ENCODE peak calls at places on chromosomes 16 and 17, in six cellular contexts. One of them, this sample, is unnamed.

GRCh38 chr16:84610385-84610784 is 7.5 kb downstream of the COTL1 start:
- DNase-seq in small intestine: no peak
- DNase-seq in CD8-positive, alpha-beta T cell: no peak
- DNase-seq in stomach: no peak
- DNase-seq in osteoblast: no peak
- DNase-seq in cardiac muscle cell: no peak
- DNase-seq in this sample: no peak

GRCh38 chr17:17849147-17849820 is 12.5 kb upstream of the SREBF1 start:
- DNase-seq in small intestine: peak; percentile 63
- DNase-seq in stomach: peak; percentile 62
- DNase-seq in osteoblast: peak; percentile 92
- DNase-seq in cardiac muscle cell: no peak
- DNase-seq in CD8-positive, alpha-beta T cell: peak; percentile 85
- DNase-seq in this sample: no peak

GRCh38 chr16:29170393-29171239 is 185.8 kb downstream of the LAT start:
- DNase-seq in small intestine: no peak
- DNase-seq in stomach: no peak
- DNase-seq in osteoblast: no peak
- DNase-seq in cardiac muscle cell: no peak
- DNase-seq in CD8-positive, alpha-beta T cell: no peak
- DNase-seq in this sample: no peak

GRCh38 chr17:17001874-17002520 is 30.1 kb upstream of the TNFRSF13B start:
- DNase-seq in CD8-positive, alpha-beta T cell: peak; percentile 77
- DNase-seq in stomach: peak; percentile 90
- DNase-seq in cardiac muscle cell: peak; percentile 85
- DNase-seq in osteoblast: peak; percentile 97
- DNase-seq in small intestine: peak; percentile 73
- DNase-seq in this sample: peak; percentile 27

GRCh38 chr17:73308017-73308823 is 3.6 kb downstream of the CDC42EP4 start:
- DNase-seq in cardiac muscle cell: peak; percentile 27
- DNase-seq in CD8-positive, alpha-beta T cell: no peak
- DNase-seq in osteoblast: peak; percentile 73
- DNase-seq in small intestine: peak; percentile 98
- DNase-seq in stomach: peak; percentile 94
- DNase-seq in this sample: no peak

GRCh38 chr17:74199306-74200092 is 4.0 kb upstream of the RPL38 start:
- DNase-seq in CD8-positive, alpha-beta T cell: peak; percentile 60
- DNase-seq in osteoblast: peak; percentile 96
- DNase-seq in cardiac muscle cell: peak; percentile 72
- DNase-seq in small intestine: peak; percentile 62
- DNase-seq in stomach: peak; percentile 77
- DNase-seq in this sample: no peak

GRCh38 chr17:64491034-64491860 is 5.6 kb downstream of the POLG2 start:
- DNase-seq in CD8-positive, alpha-beta T cell: peak; percentile 55
- DNase-seq in small intestine: peak; percentile 45
- DNase-seq in cardiac muscle cell: no peak
- DNase-seq in osteoblast: no peak
- DNase-seq in stomach: no peak
- DNase-seq in this sample: no peak

GRCh38 chr17:10018461-10018891 is 113.4 kb upstream of the RCVRN start:
- DNase-seq in stomach: no peak
- DNase-seq in osteoblast: no peak
- DNase-seq in small intestine: no peak
- DNase-seq in cardiac muscle cell: no peak
- DNase-seq in CD8-positive, alpha-beta T cell: no peak
- DNase-seq in this sample: no peak

GRCh38 chr16:2465653-2466415 is 5.3 kb upstream of the NTN3 start:
- DNase-seq in stomach: no peak
- DNase-seq in cardiac muscle cell: no peak
- DNase-seq in CD8-positive, alpha-beta T cell: no peak
- DNase-seq in small intestine: no peak
- DNase-seq in osteoblast: no peak
- DNase-seq in this sample: no peak

GRCh38 chr16:17470002-17470870 is 524 bp downstream of the XYLT1 start:
- DNase-seq in stomach: no peak
- DNase-seq in CD8-positive, alpha-beta T cell: peak; percentile 43
- DNase-seq in small intestine: peak; percentile 30
- DNase-seq in osteoblast: peak; percentile 89
- DNase-seq in cardiac muscle cell: peak; percentile 57
- DNase-seq in this sample: no peak

GRCh38 chr16:4647661-4647965 is 23.0 kb downstream of the MGRN1 start:
- DNase-seq in stomach: no peak
- DNase-seq in CD8-positive, alpha-beta T cell: no peak
- DNase-seq in osteoblast: peak; percentile 77
- DNase-seq in cardiac muscle cell: no peak
- DNase-seq in small intestine: no peak
- DNase-seq in this sample: no peak

GRCh38 chr17:42155614-42156045 is 841 bp upstream of the RAB5C start:
- DNase-seq in osteoblast: no peak
- DNase-seq in small intestine: no peak
- DNase-seq in stomach: no peak
- DNase-seq in cardiac muscle cell: no peak
- DNase-seq in CD8-positive, alpha-beta T cell: no peak
- DNase-seq in this sample: no peak

GRCh38 chr17:56499799-56500388 is 93.6 kb upstream of the NOG start:
- DNase-seq in small intestine: peak; percentile 29
- DNase-seq in CD8-positive, alpha-beta T cell: peak; percentile 11
- DNase-seq in cardiac muscle cell: peak; percentile 56
- DNase-seq in osteoblast: no peak
- DNase-seq in stomach: no peak
- DNase-seq in this sample: peak; percentile 6

GRCh38 chr17:32755045-32755805 is 121.7 kb downstream of the MYO1D start:
- DNase-seq in osteoblast: peak; percentile 54
- DNase-seq in small intestine: peak; percentile 42
- DNase-seq in cardiac muscle cell: peak; percentile 21
- DNase-seq in CD8-positive, alpha-beta T cell: no peak
- DNase-seq in stomach: no peak
- DNase-seq in this sample: no peak

GRCh38 chr17:37360632-37361031 is 15.2 kb upstream of the C17orf78 start:
- DNase-seq in osteoblast: peak; percentile 23
- DNase-seq in stomach: no peak
- DNase-seq in CD8-positive, alpha-beta T cell: no peak
- DNase-seq in cardiac muscle cell: no peak
- DNase-seq in small intestine: peak; percentile 27
- DNase-seq in this sample: no peak

GRCh38 chr16:74053310-74053709 is 243.3 kb upstream of the PSMD7 start:
- DNase-seq in small intestine: no peak
- DNase-seq in osteoblast: no peak
- DNase-seq in cardiac muscle cell: no peak
- DNase-seq in stomach: no peak
- DNase-seq in CD8-positive, alpha-beta T cell: no peak
- DNase-seq in this sample: no peak

GRCh38 chr16:53876811-53877210 is 172.9 kb downstream of the FTO start:
- DNase-seq in osteoblast: no peak
- DNase-seq in small intestine: no peak
- DNase-seq in cardiac muscle cell: no peak
- DNase-seq in stomach: no peak
- DNase-seq in CD8-positive, alpha-beta T cell: no peak
- DNase-seq in this sample: no peak

GRCh38 chr16:88799569-88800276 is 3.9 kb upstream of the CDT1 start:
- DNase-seq in small intestine: no peak
- DNase-seq in osteoblast: peak; percentile 63
- DNase-seq in stomach: no peak
- DNase-seq in CD8-positive, alpha-beta T cell: no peak
- DNase-seq in cardiac muscle cell: no peak
- DNase-seq in this sample: no peak

GRCh38 chr17:1890758-1891450 is 61.1 kb downstream of the RPA1 start:
- DNase-seq in small intestine: no peak
- DNase-seq in CD8-positive, alpha-beta T cell: peak; percentile 30
- DNase-seq in cardiac muscle cell: no peak
- DNase-seq in stomach: no peak
- DNase-seq in osteoblast: no peak
- DNase-seq in this sample: no peak

GRCh38 chr17:21677126-21677910 is 15.0 kb upstream of the KCNJ18 start:
- DNase-seq in CD8-positive, alpha-beta T cell: no peak
- DNase-seq in small intestine: no peak
- DNase-seq in osteoblast: peak; percentile 55
- DNase-seq in cardiac muscle cell: no peak
- DNase-seq in stomach: no peak
- DNase-seq in this sample: no peak

GRCh38 chr16:85563515-85564276 is 49.4 kb upstream of the GSE1 start:
- DNase-seq in cardiac muscle cell: no peak
- DNase-seq in osteoblast: peak; percentile 98
- DNase-seq in small intestine: peak; percentile 73
- DNase-seq in CD8-positive, alpha-beta T cell: no peak
- DNase-seq in stomach: peak; percentile 85
- DNase-seq in this sample: no peak

GRCh38 chr17:21016826-21017225 is 26.0 kb downstream of the USP22 start:
- DNase-seq in CD8-positive, alpha-beta T cell: no peak
- DNase-seq in cardiac muscle cell: no peak
- DNase-seq in osteoblast: no peak
- DNase-seq in stomach: no peak
- DNase-seq in small intestine: no peak
- DNase-seq in this sample: no peak

GRCh38 chr16:81480856-81481821 is 36.5 kb downstream of the CMIP start:
- DNase-seq in osteoblast: peak; percentile 80
- DNase-seq in stomach: peak; percentile 57
- DNase-seq in small intestine: peak; percentile 34
- DNase-seq in cardiac muscle cell: no peak
- DNase-seq in CD8-positive, alpha-beta T cell: no peak
- DNase-seq in this sample: no peak

GRCh38 chr17:15657868-15658775 is 26.0 kb downstream of the TRIM16 start:
- DNase-seq in CD8-positive, alpha-beta T cell: no peak
- DNase-seq in stomach: no peak
- DNase-seq in osteoblast: no peak
- DNase-seq in small intestine: no peak
- DNase-seq in cardiac muscle cell: no peak
- DNase-seq in this sample: no peak

GRCh38 chr16:25140459-25140858 is 28.9 kb downstream of the LCMT1 start:
- DNase-seq in stomach: no peak
- DNase-seq in osteoblast: no peak
- DNase-seq in CD8-positive, alpha-beta T cell: no peak
- DNase-seq in cardiac muscle cell: no peak
- DNase-seq in small intestine: no peak
- DNase-seq in this sample: no peak

GRCh38 chr17:41163828-41164227 is 3.3 kb upstream of the KRTAP4-4 start:
- DNase-seq in small intestine: no peak
- DNase-seq in CD8-positive, alpha-beta T cell: no peak
- DNase-seq in stomach: no peak
- DNase-seq in osteoblast: peak; percentile 37
- DNase-seq in cardiac muscle cell: no peak
- DNase-seq in this sample: no peak

GRCh38 chr16:70162041-70162451 is 11.5 kb upstream of the CLEC18C start:
- DNase-seq in cardiac muscle cell: no peak
- DNase-seq in small intestine: peak; percentile 41
- DNase-seq in CD8-positive, alpha-beta T cell: no peak
- DNase-seq in osteoblast: peak; percentile 90
- DNase-seq in stomach: no peak
- DNase-seq in this sample: no peak

GRCh38 chr16:88471575-88471974 is 18.5 kb downstream of the ZFPM1 start:
- DNase-seq in CD8-positive, alpha-beta T cell: no peak
- DNase-seq in cardiac muscle cell: no peak
- DNase-seq in osteoblast: peak; percentile 91
- DNase-seq in stomach: no peak
- DNase-seq in small intestine: no peak
- DNase-seq in this sample: no peak

GRCh38 chr17:17387461-17388362 is 84.5 kb downstream of the NT5M start:
- DNase-seq in stomach: peak; percentile 69
- DNase-seq in cardiac muscle cell: peak; percentile 44
- DNase-seq in osteoblast: peak; percentile 56
- DNase-seq in CD8-positive, alpha-beta T cell: no peak
- DNase-seq in small intestine: peak; percentile 86
- DNase-seq in this sample: no peak

GRCh38 chr17:35750526-35751395 is 2.3 kb downstream of the GAS2L2 start:
- DNase-seq in stomach: no peak
- DNase-seq in osteoblast: no peak
- DNase-seq in CD8-positive, alpha-beta T cell: no peak
- DNase-seq in cardiac muscle cell: no peak
- DNase-seq in small intestine: no peak
- DNase-seq in this sample: no peak
- H3K4me3 ChIP-seq in stomach: no peak overlapping the region
- H3K4me3 ChIP-seq in osteoblast: no peak overlapping the region
- H3K4me3 ChIP-seq in CD8-positive, alpha-beta T cell: no peak overlapping the region
- H3K4me3 ChIP-seq in cardiac muscle cell: no peak overlapping the region
- H3K4me3 ChIP-seq in small intestine: no peak overlapping the region
- H3K4me3 ChIP-seq in this sample: no peak overlapping the region

GRCh38 chr16:9868606-9869149 is 313.6 kb downstream of the GRIN2A start:
- DNase-seq in stomach: no peak
- DNase-seq in osteoblast: peak; percentile 31
- DNase-seq in CD8-positive, alpha-beta T cell: no peak
- DNase-seq in cardiac muscle cell: no peak
- DNase-seq in small intestine: no peak
- DNase-seq in this sample: no peak

GRCh38 chr16:9874233-9874632 is 308.0 kb downstream of the GRIN2A start:
- DNase-seq in CD8-positive, alpha-beta T cell: no peak
- DNase-seq in cardiac muscle cell: no peak
- DNase-seq in osteoblast: no peak
- DNase-seq in small intestine: no peak
- DNase-seq in stomach: no peak
- DNase-seq in this sample: peak; percentile 32

GRCh38 chr16:9867176-9867575 is 315.1 kb downstream of the GRIN2A start:
- DNase-seq in stomach: no peak
- DNase-seq in CD8-positive, alpha-beta T cell: no peak
- DNase-seq in small intestine: no peak
- DNase-seq in osteoblast: no peak
- DNase-seq in cardiac muscle cell: no peak
- DNase-seq in this sample: no peak

GRCh38 chr16:9870962-9871361 is 311.3 kb downstream of the GRIN2A start:
- DNase-seq in small intestine: no peak
- DNase-seq in CD8-positive, alpha-beta T cell: no peak
- DNase-seq in stomach: no peak
- DNase-seq in cardiac muscle cell: no peak
- DNase-seq in osteoblast: no peak
- DNase-seq in this sample: no peak

GRCh38 chr16:9869776-9870175 is 312.5 kb downstream of the GRIN2A start:
- DNase-seq in small intestine: no peak
- DNase-seq in osteoblast: no peak
- DNase-seq in CD8-positive, alpha-beta T cell: no peak
- DNase-seq in stomach: no peak
- DNase-seq in cardiac muscle cell: no peak
- DNase-seq in this sample: no peak
- H3K4me3 ChIP-seq in small intestine: no peak overlapping the region
- H3K4me3 ChIP-seq in osteoblast: no peak overlapping the region
- H3K4me3 ChIP-seq in CD8-positive, alpha-beta T cell: no peak overlapping the region
- H3K4me3 ChIP-seq in stomach: no peak overlapping the region
- H3K4me3 ChIP-seq in cardiac muscle cell: no peak overlapping the region
- H3K4me3 ChIP-seq in this sample: no peak overlapping the region

GRCh38 chr17:50547736-50548083 is 736 bp downstream of the SPATA20 start:
- DNase-seq in small intestine: peak; percentile 37
- DNase-seq in cardiac muscle cell: no peak
- DNase-seq in osteoblast: peak; percentile 92
- DNase-seq in CD8-positive, alpha-beta T cell: no peak
- DNase-seq in stomach: peak; percentile 49
- DNase-seq in this sample: no peak
- H3K4me3 ChIP-seq in small intestine: no peak overlapping the region
- H3K4me3 ChIP-seq in cardiac muscle cell: peak overlapping the region; percentile 46
- H3K4me3 ChIP-seq in osteoblast: peak overlapping the region; percentile 73
- H3K4me3 ChIP-seq in CD8-positive, alpha-beta T cell: no peak overlapping the region
- H3K4me3 ChIP-seq in stomach: peak overlapping the region; percentile 61
- H3K4me3 ChIP-seq in this sample: peak overlapping the region; percentile 63

DNA sequence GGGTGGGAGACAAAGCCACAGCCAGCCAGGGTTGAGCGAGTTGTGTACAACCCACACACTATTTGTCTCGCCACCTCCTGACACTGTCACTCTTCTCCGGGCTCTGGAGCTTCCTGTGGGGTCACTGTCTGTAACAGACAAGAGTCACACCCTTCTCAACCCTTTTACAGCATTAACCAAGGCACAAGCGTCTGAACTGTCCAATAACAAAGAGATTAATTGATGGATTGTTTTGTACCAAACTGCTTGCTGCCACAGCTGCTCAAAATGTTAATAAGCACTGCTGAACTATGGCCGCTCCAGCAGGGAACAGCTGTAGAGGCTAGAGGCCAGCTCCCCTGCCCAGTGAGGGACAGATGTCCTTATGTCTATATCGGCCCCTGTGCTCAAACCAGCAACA is 25.2 kb upstream of the HYDIN start:
- DNase-seq in cardiac muscle cell: no peak
- DNase-seq in small intestine: no peak
- DNase-seq in osteoblast: no peak
- DNase-seq in CD8-positive, alpha-beta T cell: no peak
- DNase-seq in stomach: no peak
- DNase-seq in this sample: no peak
- H3K4me3 ChIP-seq in cardiac muscle cell: no peak overlapping the region
- H3K4me3 ChIP-seq in small intestine: no peak overlapping the region
- H3K4me3 ChIP-seq in osteoblast: no peak overlapping the region
- H3K4me3 ChIP-seq in CD8-positive, alpha-beta T cell: no peak overlapping the region
- H3K4me3 ChIP-seq in stomach: no peak overlapping the region
- H3K4me3 ChIP-seq in this sample: no peak overlapping the region